ENCODE peak calls at places on chromosomes 2 and 18, in nine cellular contexts. S is BJ, G is spleen, B is fibroblast of mammary gland, N is hepatocyte, T is pancreas, E is GM13977, L is fibroblast of the aortic adventitia, M is left ventricle myocardium inferior. Q is an unnamed sample.

GRCh38 chr2:16303761-16304160 is 361.9 kb downstream of the CYRIA start:
- DNase-seq in S (no peak), G (no peak), B (no peak), N (no peak), T (no peak), E (no peak), L (no peak), M (no peak), Q (no peak)

GRCh38 chr2:47870668-47871540 is 35.4 kb downstream of the FBXO11 start:
- DNase-seq in S (no peak), G (no peak), B (peak; percentile 55), N (no peak), T (no peak), E (no peak), L (no peak), M (no peak), Q (no peak)

GRCh38 chr18:51724790-51725721 is 527.6 kb upstream of the MEX3C start:
- DNase-seq in S (no peak), G (no peak), B (peak; percentile 3), N (peak; percentile 9), T (no peak), E (no peak), L (no peak), M (no peak), Q (no peak)

GRCh38 chr2:211967234-211967633 is 571.4 kb downstream of the ERBB4 start:
- DNase-seq in S (no peak), G (no peak), B (no peak), N (no peak), T (no peak), E (no peak), L (no peak), M (no peak), Q (no peak)

GRCh38 chr2:26245810-26246209 is 1.1 kb downstream of the HADHB start:
- DNase-seq in S (no peak), G (no peak), B (peak; percentile 30), N (no peak), T (no peak), E (peak; percentile 60), L (peak; percentile 15), M (no peak), Q (no peak)

GRCh38 chr18:73975266-73975665 is 172.4 kb downstream of the FBXO15 start:
- DNase-seq in S (no peak), G (no peak), B (peak; percentile 87), N (no peak), T (no peak), E (no peak), L (no peak), M (no peak), Q (no peak)

GRCh38 chr2:230691005-230691647 is 21.5 kb upstream of the CAB39 start:
- DNase-seq in S (no peak), G (no peak), B (peak; percentile 46), N (peak; percentile 54), T (no peak), E (no peak), L (peak; percentile 57), M (no peak), Q (no peak)

GRCh38 chr2:60873381-60873780 is 8.0 kb upstream of the REL start:
- DNase-seq in S (no peak), G (no peak), B (no peak), N (no peak), T (no peak), E (peak; percentile 71), L (no peak), M (no peak), Q (no peak)

GRCh38 chr2:236661762-236662110 is 92.1 kb downstream of the ACKR3 start:
- DNase-seq in S (no peak), G (no peak), B (peak; percentile 71), N (no peak), T (no peak), E (no peak), L (peak; percentile 92), M (no peak), Q (peak; percentile 40)

GRCh38 chr2:71880846-71881610 is 266.6 kb downstream of the CYP26B1 start:
- DNase-seq in S (peak; percentile 47), G (no peak), B (peak; percentile 84), N (no peak), T (no peak), E (no peak), L (peak; percentile 79), M (peak; percentile 58), Q (peak; percentile 51)

GRCh38 chr2:39837856-39838453 is 58.9 kb upstream of the THUMPD2 start:
- DNase-seq in S (no peak), G (no peak), B (peak; percentile 42), N (peak; percentile 34), T (no peak), E (peak; percentile 33), L (peak; percentile 51), M (no peak), Q (no peak)

GRCh38 chr2:71699428-71699827 is 246.1 kb downstream of the DYSF start:
- DNase-seq in S (no peak), G (peak; percentile 46), B (no peak), N (no peak), T (no peak), E (no peak), L (no peak), M (no peak), Q (no peak)

GRCh38 chr2:148602918-148603561 is 41.5 kb upstream of the EPC2 start:
- DNase-seq in S (no peak), G (no peak), B (no peak), N (no peak), T (no peak), E (no peak), L (peak; percentile 31), M (no peak), Q (no peak)

GRCh38 chr2:236776695-236777251 is 207.1 kb downstream of the ACKR3 start:
- DNase-seq in S (peak; percentile 41), G (no peak), B (peak; percentile 97), N (no peak), T (no peak), E (no peak), L (peak; percentile 96), M (no peak), Q (peak; percentile 40)

DNA sequence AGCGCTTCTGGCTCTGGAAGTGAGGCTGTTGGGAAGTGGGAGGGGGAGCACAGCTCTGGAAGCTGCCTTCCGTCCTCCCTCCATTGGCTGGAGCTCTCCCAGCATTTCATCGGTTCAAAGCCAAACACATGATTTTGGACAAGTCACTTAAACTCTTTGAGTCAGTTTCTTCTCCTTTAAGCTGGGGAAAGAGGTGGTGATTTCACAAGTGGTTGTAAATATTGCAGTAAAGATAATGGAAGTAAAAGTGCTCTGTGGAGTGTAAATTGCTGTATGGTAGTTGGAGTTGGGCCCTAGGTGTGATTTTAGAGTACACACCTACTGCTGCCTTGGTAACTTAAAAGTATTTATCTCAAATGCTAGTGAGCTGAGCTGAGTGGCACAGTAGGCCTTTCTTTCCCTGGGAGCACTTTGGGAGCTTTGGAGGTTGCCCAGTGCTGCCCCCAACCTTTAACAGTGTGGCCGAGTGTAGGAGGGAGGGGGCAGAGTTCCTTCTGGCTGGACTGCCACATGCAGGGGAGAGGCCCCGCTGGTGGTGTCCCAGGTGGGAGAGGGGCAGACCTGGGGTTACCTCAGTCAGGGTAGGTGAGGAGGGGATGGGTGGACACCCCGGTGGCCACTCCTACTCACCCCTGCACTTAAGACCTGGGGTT is 54.7 kb downstream of the ASAP2 start:
- DNase-seq in S (no peak), G (no peak), B (peak; percentile 84), N (no peak), T (no peak), E (no peak), L (peak; percentile 95), M (no peak), Q (no peak)
- TF ChIP-seq CTCF in S (peak; percentile 6), G (no peak), B (no peak), N (no peak), T (no peak), E (no peak), L (no peak), M (no peak), Q (no peak)

DNA sequence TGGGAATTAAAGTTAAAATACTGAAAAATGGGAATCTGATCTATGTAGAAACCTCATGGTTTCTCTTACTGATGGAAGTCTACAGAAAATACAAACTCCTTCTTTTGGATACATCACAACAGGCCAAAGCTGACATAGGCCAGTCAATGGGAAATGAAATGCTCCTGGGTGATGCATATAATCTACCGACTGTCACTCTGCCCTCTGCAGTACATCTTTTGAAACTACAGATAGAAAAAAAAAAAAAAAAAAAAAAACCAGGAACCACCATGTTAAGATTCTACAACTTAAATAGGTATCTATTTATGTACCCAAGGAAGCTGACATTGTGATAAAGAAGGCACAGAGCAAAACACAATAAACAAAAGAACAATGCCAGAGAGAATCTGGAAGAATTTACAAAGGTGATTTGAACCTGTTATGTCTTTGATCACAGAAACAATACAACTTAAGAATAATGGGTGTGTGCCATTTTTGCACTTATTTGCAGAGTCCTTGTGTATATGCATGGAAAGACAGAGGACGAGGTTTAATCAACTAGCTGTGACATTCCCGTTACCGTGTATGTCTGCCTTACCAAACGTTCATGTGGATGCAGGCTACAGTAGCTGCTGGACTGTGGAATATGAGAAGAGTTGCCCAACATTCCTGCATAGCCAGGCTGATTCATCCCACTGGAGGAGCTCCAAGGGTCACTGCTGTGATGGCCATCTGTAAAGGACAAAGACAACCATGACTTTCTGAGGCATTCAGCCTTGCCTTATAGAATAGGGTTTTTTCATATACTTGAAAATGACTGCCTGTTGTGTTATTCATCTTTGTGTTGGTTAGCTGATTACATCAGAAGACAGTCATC is 312.7 kb downstream of the TCF4 start:
- DNase-seq in S (no peak), G (no peak), B (peak; percentile 91), N (no peak), T (no peak), E (no peak), L (peak; percentile 69), M (peak; percentile 18), Q (no peak)
- TF ChIP-seq CTCF in S (no peak), G (no peak), B (peak; percentile 24), N (no peak), T (peak; percentile 9), E (peak; percentile 12), L (peak; percentile 7), M (peak; percentile 20), Q (peak; percentile 4)

GRCh38 chr18:12946549-12947354 is 1.1 kb upstream of the SEH1L start:
- DNase-seq in S (peak; percentile 84), G (no peak), B (peak; percentile 83), N (peak; percentile 62), T (peak; percentile 55), E (no peak), L (peak; percentile 99), M (peak; percentile 46), Q (peak; percentile 94)
- TF ChIP-seq CTCF in S (peak; percentile 37), G (no peak), B (no peak), N (no peak), T (no peak), E (no peak), L (no peak), M (no peak), Q (peak; percentile 24)

GRCh38 chr2:19687260-19687659 is 214.5 kb downstream of the TTC32 start:
- DNase-seq in S (no peak), G (no peak), B (no peak), N (no peak), T (no peak), E (no peak), L (no peak), M (no peak), Q (no peak)
- TF ChIP-seq CTCF in S (no peak), G (no peak), B (no peak), N (no peak), T (no peak), E (no peak), L (no peak), M (no peak), Q (no peak)

Q was measured in AG09319.